ENCODE peak calls at places on chromosomes 2 and 18, in nine cellular contexts. One of them, this sample, is unnamed.
A peak's percentile ranks its signal among the peaks of the same experiment; 100 is the strongest.

GRCh38 chr2:74864728-74865722 is 31.1 kb downstream of the HK2 start:
- DNase-seq in HCT116: peak; percentile 54
- DNase-seq in H1: no peak
- DNase-seq in adrenal gland: no peak
- DNase-seq in thyroid gland: no peak
- DNase-seq in heart left ventricle: no peak
- DNase-seq in H54: no peak
- DNase-seq in suprapubic skin: no peak
- DNase-seq in NB4: peak; percentile 36
- DNase-seq in this sample: no peak

GRCh38 chr2:199258291-199258690 is 199.4 kb downstream of the SATB2 start:
- DNase-seq in HCT116: no peak
- DNase-seq in H1: no peak
- DNase-seq in adrenal gland: no peak
- DNase-seq in thyroid gland: no peak
- DNase-seq in heart left ventricle: no peak
- DNase-seq in H54: no peak
- DNase-seq in suprapubic skin: no peak
- DNase-seq in NB4: peak; percentile 37
- DNase-seq in this sample: no peak

GRCh38 chr18:80247403-80247916 is at the start of gene PARD6G:
- DNase-seq in HCT116: peak; percentile 38
- DNase-seq in H1: no peak
- DNase-seq in adrenal gland: peak; percentile 74
- DNase-seq in thyroid gland: peak; percentile 89
- DNase-seq in heart left ventricle: peak; percentile 85
- DNase-seq in H54: peak; percentile 47
- DNase-seq in suprapubic skin: peak; percentile 92
- DNase-seq in NB4: peak; percentile 46
- DNase-seq in this sample: peak; percentile 45

GRCh38 chr2:229375241-229375640 is 104.2 kb upstream of the PID1 start:
- DNase-seq in HCT116: no peak
- DNase-seq in H1: no peak
- DNase-seq in adrenal gland: no peak
- DNase-seq in thyroid gland: no peak
- DNase-seq in heart left ventricle: no peak
- DNase-seq in H54: no peak
- DNase-seq in suprapubic skin: no peak
- DNase-seq in NB4: no peak
- DNase-seq in this sample: no peak

GRCh38 chr2:108128226-108128786 is 111.5 kb upstream of the SULT1C3 start:
- DNase-seq in HCT116: no peak
- DNase-seq in H1: no peak
- DNase-seq in adrenal gland: no peak
- DNase-seq in thyroid gland: no peak
- DNase-seq in heart left ventricle: no peak
- DNase-seq in H54: no peak
- DNase-seq in suprapubic skin: no peak
- DNase-seq in NB4: no peak
- DNase-seq in this sample: no peak

GRCh38 chr2:105144941-105145300 is 96.6 kb upstream of the GPR45 start:
- DNase-seq in HCT116: no peak
- DNase-seq in H1: no peak
- DNase-seq in adrenal gland: no peak
- DNase-seq in thyroid gland: no peak
- DNase-seq in heart left ventricle: no peak
- DNase-seq in H54: no peak
- DNase-seq in suprapubic skin: no peak
- DNase-seq in NB4: no peak
- DNase-seq in this sample: no peak

GRCh38 chr18:34330308-34330707 is 105.6 kb upstream of the NOL4 start:
- DNase-seq in HCT116: no peak
- DNase-seq in H1: no peak
- DNase-seq in adrenal gland: no peak
- DNase-seq in thyroid gland: no peak
- DNase-seq in heart left ventricle: no peak
- DNase-seq in H54: no peak
- DNase-seq in suprapubic skin: no peak
- DNase-seq in NB4: no peak
- DNase-seq in this sample: no peak

GRCh38 chr2:211033765-211034164 is 477.4 kb downstream of the CPS1 start:
- DNase-seq in HCT116: peak; percentile 12
- DNase-seq in H1: no peak
- DNase-seq in adrenal gland: no peak
- DNase-seq in thyroid gland: no peak
- DNase-seq in heart left ventricle: no peak
- DNase-seq in H54: no peak
- DNase-seq in suprapubic skin: no peak
- DNase-seq in NB4: peak; percentile 11
- DNase-seq in this sample: peak; percentile 12

GRCh38 chr18:902179-902718 is 2.4 kb upstream of the ADCYAP1 start:
- DNase-seq in HCT116: peak; percentile 6
- DNase-seq in H1: no peak
- DNase-seq in adrenal gland: no peak
- DNase-seq in thyroid gland: no peak
- DNase-seq in heart left ventricle: no peak
- DNase-seq in H54: no peak
- DNase-seq in suprapubic skin: no peak
- DNase-seq in NB4: peak; percentile 16
- DNase-seq in this sample: no peak

GRCh38 chr2:216789088-216789487 is 70.8 kb downstream of the TNP1 start:
- DNase-seq in HCT116: no peak
- DNase-seq in H1: no peak
- DNase-seq in adrenal gland: no peak
- DNase-seq in thyroid gland: no peak
- DNase-seq in heart left ventricle: no peak
- DNase-seq in H54: no peak
- DNase-seq in suprapubic skin: no peak
- DNase-seq in NB4: no peak
- DNase-seq in this sample: no peak

GRCh38 chr18:61350578-61350977 is 17.3 kb downstream of the CDH20 start:
- DNase-seq in HCT116: no peak
- DNase-seq in H1: no peak
- DNase-seq in adrenal gland: no peak
- DNase-seq in thyroid gland: no peak
- DNase-seq in heart left ventricle: no peak
- DNase-seq in H54: no peak
- DNase-seq in suprapubic skin: no peak
- DNase-seq in NB4: no peak
- DNase-seq in this sample: no peak

GRCh38 chr18:62486290-62486964 is 36.4 kb upstream of the ZCCHC2 start:
- DNase-seq in HCT116: peak; percentile 94
- DNase-seq in H1: no peak
- DNase-seq in adrenal gland: no peak
- DNase-seq in thyroid gland: peak; percentile 71
- DNase-seq in heart left ventricle: no peak
- DNase-seq in H54: peak; percentile 5
- DNase-seq in suprapubic skin: no peak
- DNase-seq in NB4: peak; percentile 66
- DNase-seq in this sample: peak; percentile 10

GRCh38 chr2:173448938-173449471 is 94.3 kb downstream of the CDCA7 start:
- DNase-seq in HCT116: peak; percentile 85
- DNase-seq in H1: peak; percentile 73
- DNase-seq in adrenal gland: peak; percentile 77
- DNase-seq in thyroid gland: peak; percentile 85
- DNase-seq in heart left ventricle: peak; percentile 83
- DNase-seq in H54: peak; percentile 77
- DNase-seq in suprapubic skin: peak; percentile 83
- DNase-seq in NB4: peak; percentile 93
- DNase-seq in this sample: peak; percentile 73

GRCh38 chr2:62302763-62303435 is 107.0 kb downstream of the B3GNT2 start:
- DNase-seq in HCT116: no peak
- DNase-seq in H1: no peak
- DNase-seq in adrenal gland: no peak
- DNase-seq in thyroid gland: no peak
- DNase-seq in heart left ventricle: no peak
- DNase-seq in H54: no peak
- DNase-seq in suprapubic skin: no peak
- DNase-seq in NB4: peak; percentile 18
- DNase-seq in this sample: no peak

GRCh38 chr2:98090951-98091350 is 4.0 kb downstream of the VWA3B start:
- DNase-seq in HCT116: no peak
- DNase-seq in H1: no peak
- DNase-seq in adrenal gland: no peak
- DNase-seq in thyroid gland: no peak
- DNase-seq in heart left ventricle: no peak
- DNase-seq in H54: no peak
- DNase-seq in suprapubic skin: no peak
- DNase-seq in NB4: no peak
- DNase-seq in this sample: no peak

GRCh38 chr2:202361133-202361532 is 15.0 kb upstream of the BMPR2 start:
- DNase-seq in HCT116: no peak
- DNase-seq in H1: no peak
- DNase-seq in adrenal gland: no peak
- DNase-seq in thyroid gland: no peak
- DNase-seq in heart left ventricle: no peak
- DNase-seq in H54: no peak
- DNase-seq in suprapubic skin: no peak
- DNase-seq in NB4: no peak
- DNase-seq in this sample: no peak

GRCh38 chr2:118046628-118047210 is 32.8 kb upstream of the CCDC93 start:
- DNase-seq in HCT116: peak; percentile 26
- DNase-seq in H1: no peak
- DNase-seq in adrenal gland: no peak
- DNase-seq in thyroid gland: no peak
- DNase-seq in heart left ventricle: no peak
- DNase-seq in H54: no peak
- DNase-seq in suprapubic skin: no peak
- DNase-seq in NB4: peak; percentile 52
- DNase-seq in this sample: peak; percentile 18

GRCh38 chr18:79479114-79479760 is 83.5 kb downstream of the NFATC1 start:
- DNase-seq in HCT116: no peak
- DNase-seq in H1: no peak
- DNase-seq in adrenal gland: no peak
- DNase-seq in thyroid gland: no peak
- DNase-seq in heart left ventricle: no peak
- DNase-seq in H54: no peak
- DNase-seq in suprapubic skin: peak; percentile 30
- DNase-seq in NB4: no peak
- DNase-seq in this sample: no peak

DNA sequence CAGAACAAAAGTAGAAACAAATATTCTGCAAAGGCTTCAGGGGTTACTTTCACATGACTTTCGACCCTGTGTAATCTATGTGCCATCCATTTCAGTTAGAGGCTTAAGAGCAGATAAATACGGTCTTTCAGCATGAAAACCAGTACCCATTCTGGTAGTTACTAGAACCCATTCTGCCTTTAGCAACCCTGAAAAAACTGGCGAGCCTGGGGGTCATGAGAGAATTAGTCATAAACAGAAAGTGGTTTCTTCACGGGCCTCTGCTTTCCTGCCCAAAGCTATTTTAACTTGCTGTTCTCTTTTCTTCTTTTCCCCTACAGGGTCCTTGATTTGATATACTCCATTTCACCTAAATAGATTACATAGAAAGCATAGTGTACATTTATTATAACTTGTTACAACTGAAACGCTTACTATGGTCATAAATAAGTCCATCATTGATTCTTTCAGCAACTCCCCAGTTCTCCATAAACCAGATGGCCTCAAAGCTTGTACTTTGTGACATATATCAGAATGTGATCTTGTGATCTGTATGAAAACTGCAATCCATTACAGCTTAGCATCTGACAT is 48.3 kb downstream of the WDFY1 start:
- DNase-seq in HCT116: no peak
- DNase-seq in H1: no peak
- DNase-seq in adrenal gland: peak; percentile 31
- DNase-seq in thyroid gland: no peak
- DNase-seq in heart left ventricle: no peak
- DNase-seq in H54: no peak
- DNase-seq in suprapubic skin: peak; percentile 64
- DNase-seq in NB4: peak; percentile 58
- DNase-seq in this sample: no peak
- TF ChIP-seq POLR2A in HCT116: no peak
- TF ChIP-seq POLR2A in H1: no peak
- TF ChIP-seq POLR2A in adrenal gland: no peak
- TF ChIP-seq POLR2A in thyroid gland: no peak
- TF ChIP-seq POLR2A in heart left ventricle: no peak
- TF ChIP-seq POLR2A in H54: no peak
- TF ChIP-seq POLR2A in suprapubic skin: no peak
- TF ChIP-seq POLR2A in NB4: no peak
- TF ChIP-seq POLR2A in this sample: no peak

GRCh38 chr18:48952287-48953095 is 1.7 kb upstream of the SMAD7 start:
- DNase-seq in HCT116: no peak
- DNase-seq in H1: no peak
- DNase-seq in adrenal gland: peak; percentile 79
- DNase-seq in thyroid gland: peak; percentile 91
- DNase-seq in heart left ventricle: peak; percentile 88
- DNase-seq in H54: peak; percentile 61
- DNase-seq in suprapubic skin: no peak
- DNase-seq in NB4: peak; percentile 78
- DNase-seq in this sample: no peak
- TF ChIP-seq POLR2A in HCT116: no peak
- TF ChIP-seq POLR2A in H1: no peak
- TF ChIP-seq POLR2A in adrenal gland: peak; percentile 57
- TF ChIP-seq POLR2A in thyroid gland: peak; percentile 82
- TF ChIP-seq POLR2A in heart left ventricle: no peak
- TF ChIP-seq POLR2A in H54: no peak
- TF ChIP-seq POLR2A in suprapubic skin: peak; percentile 70
- TF ChIP-seq POLR2A in NB4: peak; percentile 34
- TF ChIP-seq POLR2A in this sample: peak; percentile 37

GRCh38 chr2:191686658-191687057 is 8.7 kb downstream of the NABP1 start:
- DNase-seq in HCT116: no peak
- DNase-seq in H1: no peak
- DNase-seq in adrenal gland: no peak
- DNase-seq in thyroid gland: no peak
- DNase-seq in heart left ventricle: no peak
- DNase-seq in H54: no peak
- DNase-seq in suprapubic skin: no peak
- DNase-seq in NB4: no peak
- DNase-seq in this sample: no peak
- TF ChIP-seq POLR2A in HCT116: no peak
- TF ChIP-seq POLR2A in H1: no peak
- TF ChIP-seq POLR2A in adrenal gland: no peak
- TF ChIP-seq POLR2A in thyroid gland: no peak
- TF ChIP-seq POLR2A in heart left ventricle: no peak
- TF ChIP-seq POLR2A in H54: no peak
- TF ChIP-seq POLR2A in suprapubic skin: no peak
- TF ChIP-seq POLR2A in NB4: no peak
- TF ChIP-seq POLR2A in this sample: no peak

DNA sequence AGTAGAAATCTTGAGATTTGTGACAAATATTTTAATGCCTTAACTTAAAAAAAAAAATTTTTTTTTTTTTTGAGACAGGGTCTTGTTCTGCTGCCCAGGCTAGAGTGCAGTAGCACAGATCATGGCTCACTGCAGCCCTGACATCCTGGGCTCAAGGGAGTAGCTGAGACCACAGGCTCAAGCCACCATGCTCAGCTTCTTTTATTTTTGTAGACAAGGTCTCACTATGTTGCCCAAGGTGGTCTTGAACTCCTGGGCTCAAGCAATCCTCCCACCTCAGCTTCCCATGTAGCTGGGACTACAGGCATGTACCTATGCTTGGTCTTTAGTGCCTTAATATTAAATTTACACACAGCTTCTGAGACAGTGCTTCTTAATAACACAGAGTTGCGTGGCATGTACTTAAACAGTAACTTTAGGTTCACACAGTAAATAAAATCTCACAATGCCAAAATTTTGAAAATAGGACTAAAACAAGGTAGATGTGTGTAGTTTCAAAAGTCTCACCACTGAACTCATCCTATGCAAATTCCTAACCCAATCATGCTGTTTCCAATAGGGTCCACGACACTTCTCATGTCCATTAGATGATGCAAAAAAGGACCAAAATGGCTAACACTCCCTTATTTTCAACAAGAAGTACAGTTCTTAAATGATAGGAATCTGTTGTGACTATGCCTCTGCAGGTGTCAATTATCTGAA is 4.1 kb downstream of the HSPD1 start:
- DNase-seq in HCT116: no peak
- DNase-seq in H1: no peak
- DNase-seq in adrenal gland: no peak
- DNase-seq in thyroid gland: no peak
- DNase-seq in heart left ventricle: no peak
- DNase-seq in H54: no peak
- DNase-seq in suprapubic skin: no peak
- DNase-seq in NB4: no peak
- DNase-seq in this sample: no peak
- TF ChIP-seq POLR2A in HCT116: no peak
- TF ChIP-seq POLR2A in H1: no peak
- TF ChIP-seq POLR2A in adrenal gland: no peak
- TF ChIP-seq POLR2A in thyroid gland: no peak
- TF ChIP-seq POLR2A in heart left ventricle: no peak
- TF ChIP-seq POLR2A in H54: no peak
- TF ChIP-seq POLR2A in suprapubic skin: no peak
- TF ChIP-seq POLR2A in NB4: no peak
- TF ChIP-seq POLR2A in this sample: no peak

This sample was measured in A549.